ENCODE peak calls at places on chromosomes 16 and 17, in five cellular contexts. One of them, this sample, is unnamed.

GRCh38 chr16:19874816-19875546 is 9.7 kb downstream of the GPRC5B start:
- DNase-seq in K562: no peak
- DNase-seq in GM12878: no peak
- DNase-seq in A549: no peak
- DNase-seq in HepG2: no peak
- DNase-seq in this sample: no peak

GRCh38 chr17:42133461-42134041 is 10.9 kb downstream of the HSPB9 start:
- DNase-seq in A549: no peak
- DNase-seq in GM12878: no peak
- DNase-seq in HepG2: no peak
- DNase-seq in K562: no peak
- DNase-seq in this sample: no peak

GRCh38 chr17:53472586-53472985 is 350.1 kb upstream of the KIF2B start:
- DNase-seq in A549: no peak
- DNase-seq in HepG2: no peak
- DNase-seq in K562: no peak
- DNase-seq in GM12878: no peak
- DNase-seq in this sample: no peak

GRCh38 chr17:73718912-73719311 is 74.7 kb upstream of the SDK2 start:
- DNase-seq in GM12878: no peak
- DNase-seq in A549: no peak
- DNase-seq in K562: no peak
- DNase-seq in HepG2: no peak
- DNase-seq in this sample: no peak

GRCh38 chr17:57606111-57606875 is 138.8 kb downstream of the CCDC182 start:
- DNase-seq in K562: no peak
- DNase-seq in GM12878: no peak
- DNase-seq in HepG2: no peak
- DNase-seq in A549: no peak
- DNase-seq in this sample: no peak

GRCh38 chr17:19002191-19002590 is 2.4 kb downstream of the FAM83G start:
- DNase-seq in A549: no peak
- DNase-seq in K562: no peak
- DNase-seq in GM12878: no peak
- DNase-seq in HepG2: no peak
- DNase-seq in this sample: no peak

GRCh38 chr17:83201206-83202001 is 122.0 kb downstream of the METRNL start:
- DNase-seq in GM12878: no peak
- DNase-seq in K562: no peak
- DNase-seq in HepG2: no peak
- DNase-seq in A549: no peak
- DNase-seq in this sample: no peak

GRCh38 chr17:927611-928461 is 51.7 kb downstream of the NXN start:
- DNase-seq in HepG2: no peak
- DNase-seq in A549: peak
- DNase-seq in GM12878: no peak
- DNase-seq in K562: no peak
- DNase-seq in this sample: no peak

GRCh38 chr16:15613676-15614075 is 29.3 kb downstream of the MARF1 start:
- DNase-seq in HepG2: no peak
- DNase-seq in K562: no peak
- DNase-seq in GM12878: no peak
- DNase-seq in A549: no peak
- DNase-seq in this sample: no peak

GRCh38 chr17:233473-233941 is 52.1 kb upstream of the DOC2B start:
- DNase-seq in GM12878: no peak
- DNase-seq in K562: no peak
- DNase-seq in HepG2: peak
- DNase-seq in A549: no peak
- DNase-seq in this sample: no peak

GRCh38 chr16:17345043-17345442 is 125.7 kb downstream of the XYLT1 start:
- DNase-seq in HepG2: no peak
- DNase-seq in K562: no peak
- DNase-seq in A549: no peak
- DNase-seq in GM12878: no peak
- DNase-seq in this sample: no peak

GRCh38 chr16:89970011-89970410 is 21.5 kb downstream of the DEF8 start:
- DNase-seq in K562: no peak
- DNase-seq in HepG2: no peak
- DNase-seq in GM12878: no peak
- DNase-seq in A549: no peak
- DNase-seq in this sample: no peak

GRCh38 chr16:27040671-27041070 is 26.1 kb upstream of the C16orf82 start:
- DNase-seq in A549: no peak
- DNase-seq in K562: no peak
- DNase-seq in GM12878: no peak
- DNase-seq in HepG2: no peak
- DNase-seq in this sample: no peak

GRCh38 chr16:28597692-28598261 is 927 bp upstream of the SULT1A2 start:
- DNase-seq in HepG2: peak
- DNase-seq in GM12878: no peak
- DNase-seq in K562: peak
- DNase-seq in A549: peak
- DNase-seq in this sample: no peak

GRCh38 chr17:17837966-17838962 is 1.5 kb upstream of the SREBF1 start:
- DNase-seq in HepG2: peak
- DNase-seq in K562: peak
- DNase-seq in A549: peak
- DNase-seq in GM12878: no peak
- DNase-seq in this sample: no peak

GRCh38 chr16:27110524-27110896 is 43.8 kb downstream of the C16orf82 start:
- DNase-seq in HepG2: no peak
- DNase-seq in A549: no peak
- DNase-seq in GM12878: no peak
- DNase-seq in K562: no peak
- DNase-seq in this sample: peak

GRCh38 chr17:27549251-27549919 is 81.6 kb upstream of the LGALS9 start:
- DNase-seq in HepG2: no peak
- DNase-seq in K562: no peak
- DNase-seq in GM12878: no peak
- DNase-seq in A549: no peak
- DNase-seq in this sample: no peak
- TF ChIP-seq RAD21 in HepG2: no peak
- TF ChIP-seq RAD21 in K562: no peak
- TF ChIP-seq RAD21 in GM12878: no peak
- TF ChIP-seq RAD21 in A549: no peak
- TF ChIP-seq RAD21 in this sample: no peak

GRCh38 chr17:59916446-59916845 is 23.5 kb downstream of the RPS6KB1 start:
- DNase-seq in A549: no peak
- DNase-seq in HepG2: no peak
- DNase-seq in GM12878: no peak
- DNase-seq in K562: no peak
- DNase-seq in this sample: no peak

DNA sequence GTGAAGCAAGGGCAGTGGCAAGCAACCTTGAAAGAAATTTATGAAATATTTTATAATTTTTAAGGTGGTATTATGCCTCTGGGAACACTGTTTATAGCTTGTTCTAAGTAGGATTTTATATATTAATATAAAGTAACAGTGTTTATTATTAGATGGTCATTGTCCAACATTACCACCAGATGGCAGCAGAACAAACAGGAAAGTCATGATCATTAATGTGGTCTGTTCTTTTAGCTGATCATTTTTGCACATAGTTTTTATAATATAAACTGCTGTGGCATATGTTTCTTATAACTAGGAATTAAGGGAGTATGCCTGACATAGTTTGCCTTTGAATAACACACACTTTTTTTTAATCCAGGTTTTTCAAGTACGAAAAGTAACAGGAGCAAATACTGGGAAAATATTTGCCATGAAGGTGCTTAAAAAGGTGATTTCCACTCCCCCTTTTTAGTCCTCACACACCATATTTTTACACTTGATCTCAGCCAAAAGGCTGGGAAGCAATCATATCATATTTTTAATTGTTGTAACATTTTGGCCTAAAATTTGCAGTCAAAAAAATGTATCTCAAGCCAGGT is 21.4 kb downstream of the RPS6KB1 start:
- DNase-seq in HepG2: peak
- DNase-seq in K562: peak
- DNase-seq in A549: peak
- DNase-seq in GM12878: no peak
- DNase-seq in this sample: peak
- TF ChIP-seq MAX in HepG2: no peak
- TF ChIP-seq MAX in K562: no peak
- TF ChIP-seq MAX in A549: no peak
- TF ChIP-seq MAX in GM12878: no peak
- TF ChIP-seq MAX in this sample: no peak

GRCh38 chr17:63116967-63117366 is 150.9 kb downstream of the TANC2 start:
- DNase-seq in HepG2: no peak
- DNase-seq in GM12878: no peak
- DNase-seq in A549: peak
- DNase-seq in K562: no peak
- DNase-seq in this sample: peak
- TF ChIP-seq SMC3 in HepG2: no peak
- TF ChIP-seq SMC3 in GM12878: no peak
- TF ChIP-seq SMC3 in A549: no peak
- TF ChIP-seq SMC3 in K562: no peak
- TF ChIP-seq SMC3 in this sample: peak

GRCh38 chr17:52181842-52182241 is 23.3 kb upstream of the CA10 start:
- DNase-seq in A549: no peak
- DNase-seq in HepG2: no peak
- DNase-seq in K562: no peak
- DNase-seq in GM12878: no peak
- DNase-seq in this sample: no peak

DNA sequence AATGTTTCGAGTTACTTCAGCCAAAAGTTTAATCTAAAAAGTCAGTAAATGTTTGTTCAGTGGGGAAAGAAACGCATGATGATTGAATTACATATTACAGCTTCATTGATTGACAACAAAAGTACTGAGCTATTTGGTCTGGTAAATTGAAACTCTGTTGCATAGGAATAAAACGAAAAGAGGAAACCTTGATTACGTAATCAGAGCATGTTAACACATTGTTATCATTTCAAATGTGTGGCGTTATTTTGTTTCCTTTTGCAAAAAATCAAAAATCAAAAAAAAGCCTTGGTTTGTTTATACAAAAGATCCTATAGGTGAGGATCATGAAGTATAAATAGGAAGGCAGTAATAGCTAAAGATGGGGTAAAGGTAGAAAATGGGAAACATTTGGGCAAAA is 19.5 kb upstream of the CA10 start:
- DNase-seq in K562: no peak
- DNase-seq in A549: no peak
- DNase-seq in HepG2: no peak
- DNase-seq in GM12878: no peak
- DNase-seq in this sample: no peak
- TF ChIP-seq RAD21 in K562: no peak
- TF ChIP-seq RAD21 in A549: no peak
- TF ChIP-seq RAD21 in HepG2: no peak
- TF ChIP-seq RAD21 in GM12878: no peak
- TF ChIP-seq RAD21 in this sample: no peak